ENCODE peak calls at places on chromosomes 12 and 14, in eight cellular contexts. Y is astrocyte of the cerebellum, K is epithelial cell of esophagus, B is Caki2, Z is D341Med, U is AG04450, Q is right atrium auricular region, W is omental fat pad. H is an unnamed sample.

GRCh38 chr14:72975776-72976175 is 49.5 kb downstream of the DCAF4 start:
- DNase-seq in W (no peak), Y (no peak), Q (no peak), K (no peak), U (no peak), B (no peak), Z (no peak), H (no peak)

GRCh38 chr14:105865904-105866840 is 339.8 kb downstream of the TMEM121 start:
- DNase-seq in K (no peak), Q (no peak), U (no peak), W (no peak), Z (no peak), B (no peak), Y (no peak), H (no peak)

GRCh38 chr12:31796270-31796951 is 67.6 kb upstream of the AMN1 start:
- DNase-seq in Q (no peak), Y (no peak), K (no peak), B (no peak), Z (no peak), U (no peak), W (no peak), H (no peak)

GRCh38 chr12:49413010-49413409 is 45.7 kb downstream of the SPATS2 start:
- DNase-seq in K (peak; percentile 77), U (no peak), W (no peak), B (no peak), Y (no peak), Q (no peak), Z (no peak), H (no peak)

GRCh38 chr12:34106172-34106571 is 83.9 kb downstream of the ALG10 start:
- DNase-seq in U (no peak), Q (no peak), Y (no peak), W (no peak), Z (no peak), B (no peak), K (no peak), H (no peak)

GRCh38 chr14:67270354-67270753 is 29.1 kb downstream of the PALS1 start:
- DNase-seq in Y (no peak), Z (no peak), Q (no peak), W (no peak), U (no peak), B (no peak), K (no peak), H (no peak)

GRCh38 chr12:89351489-89352241 is 636 bp downstream of the DUSP6 start:
- DNase-seq in U (no peak), B (peak; percentile 38), W (no peak), Z (peak; percentile 60), Q (no peak), Y (no peak), K (no peak), H (peak; percentile 29)

GRCh38 chr12:25155031-25155576 is 39.9 kb downstream of the DNAI7 start:
- DNase-seq in Z (peak; percentile 33), B (peak; percentile 25), W (no peak), Y (peak; percentile 19), U (peak; percentile 39), Q (no peak), K (peak; percentile 45), H (no peak)

GRCh38 chr12:82963961-82964360 is 277.3 kb downstream of the TMTC2 start:
- DNase-seq in K (no peak), W (no peak), U (no peak), Y (peak; percentile 11), B (no peak), Z (no peak), Q (no peak), H (no peak)

GRCh38 chr12:62799126-62799736 is 135.7 kb downstream of the PPM1H start:
- DNase-seq in Z (peak; percentile 77), K (peak; percentile 68), B (peak; percentile 55), Y (peak; percentile 80), Q (peak; percentile 71), U (peak; percentile 43), W (peak; percentile 57), H (peak; percentile 47)

GRCh38 chr12:101351682-101352081 is 55.9 kb downstream of the ARL1 start:
- DNase-seq in Y (no peak), Q (no peak), W (no peak), U (no peak), Z (no peak), B (no peak), K (no peak), H (no peak)

GRCh38 chr12:4286228-4286627 is 12.7 kb downstream of the CCND2 start:
- DNase-seq in K (no peak), B (no peak), Q (no peak), W (no peak), Z (no peak), U (no peak), Y (no peak), H (no peak)

GRCh38 chr12:75635606-75636444 is 124.4 kb upstream of the KRR1 start:
- DNase-seq in Y (peak; percentile 93), K (peak; percentile 72), U (peak; percentile 86), Z (no peak), Q (no peak), W (no peak), B (peak; percentile 66), H (no peak)

GRCh38 chr12:52020539-52021336 is 14.0 kb downstream of the TAMALIN start:
- DNase-seq in U (no peak), K (peak; percentile 38), Z (peak; percentile 84), Q (no peak), Y (no peak), W (no peak), B (peak; percentile 53), H (peak; percentile 41)

GRCh38 chr12:452667-453210 is 7.0 kb upstream of the B4GALNT3 start:
- DNase-seq in W (no peak), Q (no peak), U (no peak), Z (no peak), K (no peak), B (no peak), Y (no peak), H (peak; percentile 19)

GRCh38 chr14:71202881-71203280 is 295.6 kb downstream of the PCNX1 start:
- DNase-seq in Y (no peak), Q (no peak), Z (no peak), K (no peak), B (no peak), U (no peak), W (no peak), H (no peak)

GRCh38 chr12:67459578-67459977 is 189.0 kb upstream of the DYRK2 start:
- DNase-seq in U (no peak), Q (no peak), W (no peak), Y (no peak), B (no peak), K (no peak), Z (no peak), H (no peak)

GRCh38 chr12:4767181-4767580 is 47.0 kb downstream of the GALNT8 start:
- DNase-seq in Z (no peak), W (no peak), K (no peak), U (no peak), Q (no peak), Y (no peak), B (no peak), H (no peak)

GRCh38 chr12:10235761-10236631 is 23.3 kb downstream of the GABARAPL1 start:
- DNase-seq in B (peak; percentile 21), K (peak; percentile 43), Q (no peak), Z (peak; percentile 74), U (no peak), W (no peak), Y (no peak), H (no peak)

GRCh38 chr14:101972126-101972785 is 7.9 kb downstream of the DYNC1H1 start:
- DNase-seq in B (peak; percentile 80), K (peak; percentile 100), U (peak; percentile 98), Z (peak; percentile 65), Y (peak; percentile 99), Q (peak; percentile 96), W (peak; percentile 69), H (no peak)

GRCh38 chr12:3236345-3237153 is 159.4 kb downstream of the TSPAN9 start:
- DNase-seq in Y (no peak), Z (no peak), W (no peak), K (peak; percentile 78), Q (no peak), U (no peak), B (peak; percentile 61), H (no peak)

GRCh38 chr12:2640281-2640680 is 154.5 kb upstream of the FKBP4 start:
- DNase-seq in Z (no peak), W (no peak), B (no peak), Y (no peak), U (no peak), Q (no peak), K (no peak), H (no peak)

GRCh38 chr12:647713-648085 is 15.5 kb downstream of the NINJ2 start:
- DNase-seq in Z (no peak), U (no peak), K (no peak), Q (no peak), W (no peak), Y (no peak), B (no peak), H (no peak)

GRCh38 chr12:127685476-127686234 is 581.3 kb upstream of the TMEM132C start:
- DNase-seq in W (no peak), K (no peak), U (no peak), B (no peak), Q (no peak), Y (no peak), Z (no peak), H (no peak)

GRCh38 chr14:75282166-75282547 is 3.5 kb downstream of the FOS start:
- DNase-seq in Y (no peak), K (peak; percentile 60), U (no peak), Q (peak; percentile 58), W (no peak), B (no peak), Z (no peak), H (no peak)

GRCh38 chr12:55718020-55718419 is 2.2 kb upstream of the RDH5 start:
- DNase-seq in Q (no peak), Y (no peak), W (no peak), K (no peak), B (no peak), U (no peak), Z (peak; percentile 59), H (no peak)

GRCh38 chr14:88422919-88423318 is 37.5 kb downstream of the SPATA7 start:
- DNase-seq in Z (no peak), U (peak; percentile 20), B (no peak), K (peak; percentile 93), W (no peak), Q (no peak), Y (no peak), H (no peak)

GRCh38 chr14:24184104-24184970 is 4.3 kb downstream of the IPO4 start:
- DNase-seq in Y (no peak), W (no peak), K (no peak), U (no peak), Q (no peak), B (no peak), Z (no peak), H (no peak)

GRCh38 chr14:65872536-65872935 is 460.0 kb downstream of the FUT8 start:
- DNase-seq in B (no peak), Q (no peak), K (no peak), Y (no peak), U (no peak), Z (no peak), W (no peak), H (no peak)

GRCh38 chr12:77924703-77925102 is 94.0 kb downstream of the NAV3 start:
- DNase-seq in W (no peak), U (no peak), K (no peak), Q (no peak), B (no peak), Y (no peak), Z (no peak), H (no peak)

GRCh38 chr14:77088219-77088618 is 9.8 kb upstream of the CIPC start:
- DNase-seq in Y (no peak), B (no peak), U (no peak), W (no peak), Q (no peak), Z (no peak), K (peak; percentile 98), H (no peak)

GRCh38 chr14:101372494-101372813 is 188.8 kb upstream of the DIO3 start:
- DNase-seq in B (no peak), W (no peak), K (no peak), Y (no peak), Q (no peak), U (no peak), Z (no peak), H (no peak)

GRCh38 chr12:60805340-60805739 is 1209.5 kb downstream of the SLC16A7 start:
- DNase-seq in B (no peak), Y (no peak), W (no peak), K (peak; percentile 27), Z (no peak), U (no peak), Q (no peak), H (no peak)